ENCODE peak calls at places on chromosomes 2 and 18, in ten cellular contexts. One of them, this sample, is unnamed.
A peak's percentile ranks its signal among the peaks of the same experiment; 100 is the strongest.

GRCh38 chr2:32006992-32007391 is 3.8 kb downstream of the MEMO1 start:
- DNase-seq in NCI-H69: no peak
- DNase-seq in body of pancreas: no peak
- DNase-seq in GM20000: no peak
- DNase-seq in ELR: no peak
- DNase-seq in stimulated activated CD8-positive, alpha-beta memory T cell treated with anti-CD3 and anti-CD28 coated beads, Interleukin-7, amount 100 ng/mL, for 24 hours: no peak
- DNase-seq in stimulated activated CD4-positive, alpha-beta T cell treated with anti-CD3 and anti-CD28 coated beads, Interleukin-4, amount 100 ng/mL, for 4 hours: no peak
- DNase-seq in IMR-90: no peak
- DNase-seq in H4: no peak
- DNase-seq in OCI-LY7: no peak
- DNase-seq in this sample: no peak

GRCh38 chr2:182280128-182280527 is 146.7 kb downstream of the PDE1A start:
- DNase-seq in GM20000: no peak
- DNase-seq in stimulated activated CD4-positive, alpha-beta T cell treated with anti-CD3 and anti-CD28 coated beads, Interleukin-4, amount 100 ng/mL, for 4 hours: no peak
- DNase-seq in ELR: peak; percentile 53
- DNase-seq in body of pancreas: no peak
- DNase-seq in OCI-LY7: no peak
- DNase-seq in NCI-H69: no peak
- DNase-seq in stimulated activated CD8-positive, alpha-beta memory T cell treated with anti-CD3 and anti-CD28 coated beads, Interleukin-7, amount 100 ng/mL, for 24 hours: no peak
- DNase-seq in H4: peak; percentile 17
- DNase-seq in IMR-90: peak; percentile 69
- DNase-seq in this sample: no peak

GRCh38 chr2:43040084-43040854 is 186.1 kb downstream of the ZFP36L2 start:
- DNase-seq in body of pancreas: no peak
- DNase-seq in GM20000: peak; percentile 62
- DNase-seq in NCI-H69: no peak
- DNase-seq in stimulated activated CD8-positive, alpha-beta memory T cell treated with anti-CD3 and anti-CD28 coated beads, Interleukin-7, amount 100 ng/mL, for 24 hours: no peak
- DNase-seq in ELR: no peak
- DNase-seq in H4: no peak
- DNase-seq in stimulated activated CD4-positive, alpha-beta T cell treated with anti-CD3 and anti-CD28 coated beads, Interleukin-4, amount 100 ng/mL, for 4 hours: no peak
- DNase-seq in IMR-90: no peak
- DNase-seq in OCI-LY7: no peak
- DNase-seq in this sample: no peak

GRCh38 chr2:239824866-239825704 is 200.1 kb downstream of the NDUFA10 start:
- DNase-seq in body of pancreas: no peak
- DNase-seq in stimulated activated CD4-positive, alpha-beta T cell treated with anti-CD3 and anti-CD28 coated beads, Interleukin-4, amount 100 ng/mL, for 4 hours: no peak
- DNase-seq in OCI-LY7: no peak
- DNase-seq in H4: no peak
- DNase-seq in ELR: no peak
- DNase-seq in GM20000: no peak
- DNase-seq in IMR-90: no peak
- DNase-seq in stimulated activated CD8-positive, alpha-beta memory T cell treated with anti-CD3 and anti-CD28 coated beads, Interleukin-7, amount 100 ng/mL, for 24 hours: no peak
- DNase-seq in NCI-H69: no peak
- DNase-seq in this sample: no peak

GRCh38 chr2:134482766-134483340 is 229.0 kb downstream of the MGAT5 start:
- DNase-seq in stimulated activated CD4-positive, alpha-beta T cell treated with anti-CD3 and anti-CD28 coated beads, Interleukin-4, amount 100 ng/mL, for 4 hours: no peak
- DNase-seq in stimulated activated CD8-positive, alpha-beta memory T cell treated with anti-CD3 and anti-CD28 coated beads, Interleukin-7, amount 100 ng/mL, for 24 hours: no peak
- DNase-seq in OCI-LY7: no peak
- DNase-seq in H4: no peak
- DNase-seq in GM20000: no peak
- DNase-seq in IMR-90: no peak
- DNase-seq in ELR: no peak
- DNase-seq in body of pancreas: no peak
- DNase-seq in NCI-H69: no peak
- DNase-seq in this sample: no peak

GRCh38 chr18:31591628-31592027 is at the start of gene TTR:
- DNase-seq in stimulated activated CD8-positive, alpha-beta memory T cell treated with anti-CD3 and anti-CD28 coated beads, Interleukin-7, amount 100 ng/mL, for 24 hours: no peak
- DNase-seq in GM20000: no peak
- DNase-seq in NCI-H69: peak; percentile 53
- DNase-seq in stimulated activated CD4-positive, alpha-beta T cell treated with anti-CD3 and anti-CD28 coated beads, Interleukin-4, amount 100 ng/mL, for 4 hours: no peak
- DNase-seq in IMR-90: no peak
- DNase-seq in ELR: no peak
- DNase-seq in OCI-LY7: no peak
- DNase-seq in body of pancreas: peak; percentile 22
- DNase-seq in H4: no peak
- DNase-seq in this sample: no peak

GRCh38 chr18:22250591-22250996 is 81.2 kb downstream of the GATA6 start:
- DNase-seq in H4: peak; percentile 89
- DNase-seq in GM20000: no peak
- DNase-seq in stimulated activated CD4-positive, alpha-beta T cell treated with anti-CD3 and anti-CD28 coated beads, Interleukin-4, amount 100 ng/mL, for 4 hours: no peak
- DNase-seq in IMR-90: no peak
- DNase-seq in NCI-H69: no peak
- DNase-seq in ELR: no peak
- DNase-seq in body of pancreas: no peak
- DNase-seq in stimulated activated CD8-positive, alpha-beta memory T cell treated with anti-CD3 and anti-CD28 coated beads, Interleukin-7, amount 100 ng/mL, for 24 hours: no peak
- DNase-seq in OCI-LY7: no peak
- DNase-seq in this sample: no peak

GRCh38 chr2:170341684-170342631 is 164.0 kb downstream of the MYO3B start:
- DNase-seq in ELR: no peak
- DNase-seq in GM20000: no peak
- DNase-seq in OCI-LY7: no peak
- DNase-seq in stimulated activated CD4-positive, alpha-beta T cell treated with anti-CD3 and anti-CD28 coated beads, Interleukin-4, amount 100 ng/mL, for 4 hours: no peak
- DNase-seq in stimulated activated CD8-positive, alpha-beta memory T cell treated with anti-CD3 and anti-CD28 coated beads, Interleukin-7, amount 100 ng/mL, for 24 hours: no peak
- DNase-seq in H4: no peak
- DNase-seq in body of pancreas: no peak
- DNase-seq in IMR-90: no peak
- DNase-seq in NCI-H69: peak; percentile 87
- DNase-seq in this sample: peak; percentile 63

GRCh38 chr2:128613876-128614275 is 295.2 kb upstream of the HS6ST1 start:
- DNase-seq in NCI-H69: no peak
- DNase-seq in stimulated activated CD8-positive, alpha-beta memory T cell treated with anti-CD3 and anti-CD28 coated beads, Interleukin-7, amount 100 ng/mL, for 24 hours: no peak
- DNase-seq in IMR-90: no peak
- DNase-seq in stimulated activated CD4-positive, alpha-beta T cell treated with anti-CD3 and anti-CD28 coated beads, Interleukin-4, amount 100 ng/mL, for 4 hours: no peak
- DNase-seq in OCI-LY7: no peak
- DNase-seq in body of pancreas: no peak
- DNase-seq in GM20000: no peak
- DNase-seq in ELR: no peak
- DNase-seq in H4: no peak
- DNase-seq in this sample: no peak

GRCh38 chr2:191845876-191846786 is 757 bp downstream of the CAVIN2 start:
- DNase-seq in stimulated activated CD4-positive, alpha-beta T cell treated with anti-CD3 and anti-CD28 coated beads, Interleukin-4, amount 100 ng/mL, for 4 hours: no peak
- DNase-seq in NCI-H69: no peak
- DNase-seq in stimulated activated CD8-positive, alpha-beta memory T cell treated with anti-CD3 and anti-CD28 coated beads, Interleukin-7, amount 100 ng/mL, for 24 hours: no peak
- DNase-seq in body of pancreas: no peak
- DNase-seq in GM20000: no peak
- DNase-seq in IMR-90: no peak
- DNase-seq in OCI-LY7: no peak
- DNase-seq in ELR: no peak
- DNase-seq in H4: no peak
- DNase-seq in this sample: no peak

GRCh38 chr2:112916625-112917024 is 5.7 kb downstream of the IL37 start:
- DNase-seq in H4: no peak
- DNase-seq in IMR-90: no peak
- DNase-seq in GM20000: peak; percentile 16
- DNase-seq in ELR: no peak
- DNase-seq in OCI-LY7: no peak
- DNase-seq in NCI-H69: no peak
- DNase-seq in body of pancreas: no peak
- DNase-seq in stimulated activated CD8-positive, alpha-beta memory T cell treated with anti-CD3 and anti-CD28 coated beads, Interleukin-7, amount 100 ng/mL, for 24 hours: no peak
- DNase-seq in stimulated activated CD4-positive, alpha-beta T cell treated with anti-CD3 and anti-CD28 coated beads, Interleukin-4, amount 100 ng/mL, for 4 hours: no peak
- DNase-seq in this sample: no peak

GRCh38 chr2:85551698-85552678 is 9.3 kb downstream of the GGCX start:
- DNase-seq in IMR-90: peak; percentile 74
- DNase-seq in body of pancreas: peak; percentile 88
- DNase-seq in stimulated activated CD8-positive, alpha-beta memory T cell treated with anti-CD3 and anti-CD28 coated beads, Interleukin-7, amount 100 ng/mL, for 24 hours: peak; percentile 74
- DNase-seq in H4: peak; percentile 67
- DNase-seq in OCI-LY7: peak; percentile 83
- DNase-seq in GM20000: peak; percentile 75
- DNase-seq in stimulated activated CD4-positive, alpha-beta T cell treated with anti-CD3 and anti-CD28 coated beads, Interleukin-4, amount 100 ng/mL, for 4 hours: peak; percentile 78
- DNase-seq in NCI-H69: peak; percentile 74
- DNase-seq in ELR: peak; percentile 80
- DNase-seq in this sample: peak; percentile 80

GRCh38 chr18:37484893-37485834 is 80.4 kb downstream of the CELF4 start:
- DNase-seq in H4: no peak
- DNase-seq in OCI-LY7: no peak
- DNase-seq in stimulated activated CD8-positive, alpha-beta memory T cell treated with anti-CD3 and anti-CD28 coated beads, Interleukin-7, amount 100 ng/mL, for 24 hours: no peak
- DNase-seq in GM20000: peak; percentile 46
- DNase-seq in IMR-90: peak; percentile 5
- DNase-seq in NCI-H69: peak; percentile 97
- DNase-seq in stimulated activated CD4-positive, alpha-beta T cell treated with anti-CD3 and anti-CD28 coated beads, Interleukin-4, amount 100 ng/mL, for 4 hours: peak; percentile 3
- DNase-seq in ELR: no peak
- DNase-seq in body of pancreas: peak; percentile 49
- DNase-seq in this sample: peak; percentile 71

GRCh38 chr2:10172033-10172865 is 49.7 kb downstream of the RRM2 start:
- DNase-seq in stimulated activated CD4-positive, alpha-beta T cell treated with anti-CD3 and anti-CD28 coated beads, Interleukin-4, amount 100 ng/mL, for 4 hours: no peak
- DNase-seq in H4: no peak
- DNase-seq in NCI-H69: no peak
- DNase-seq in OCI-LY7: no peak
- DNase-seq in IMR-90: no peak
- DNase-seq in GM20000: no peak
- DNase-seq in body of pancreas: no peak
- DNase-seq in ELR: no peak
- DNase-seq in stimulated activated CD8-positive, alpha-beta memory T cell treated with anti-CD3 and anti-CD28 coated beads, Interleukin-7, amount 100 ng/mL, for 24 hours: no peak
- DNase-seq in this sample: peak; percentile 39

GRCh38 chr2:239378918-239379640 is 21.7 kb downstream of the HDAC4 start:
- DNase-seq in IMR-90: no peak
- DNase-seq in ELR: no peak
- DNase-seq in GM20000: no peak
- DNase-seq in stimulated activated CD4-positive, alpha-beta T cell treated with anti-CD3 and anti-CD28 coated beads, Interleukin-4, amount 100 ng/mL, for 4 hours: no peak
- DNase-seq in OCI-LY7: no peak
- DNase-seq in stimulated activated CD8-positive, alpha-beta memory T cell treated with anti-CD3 and anti-CD28 coated beads, Interleukin-7, amount 100 ng/mL, for 24 hours: no peak
- DNase-seq in NCI-H69: peak; percentile 23
- DNase-seq in body of pancreas: peak; percentile 6
- DNase-seq in H4: no peak
- DNase-seq in this sample: no peak

GRCh38 chr2:3785220-3785889 is 82.0 kb downstream of the DCDC2C start:
- DNase-seq in H4: no peak
- DNase-seq in OCI-LY7: no peak
- DNase-seq in stimulated activated CD8-positive, alpha-beta memory T cell treated with anti-CD3 and anti-CD28 coated beads, Interleukin-7, amount 100 ng/mL, for 24 hours: no peak
- DNase-seq in ELR: peak; percentile 30
- DNase-seq in IMR-90: peak; percentile 74
- DNase-seq in NCI-H69: peak; percentile 28
- DNase-seq in stimulated activated CD4-positive, alpha-beta T cell treated with anti-CD3 and anti-CD28 coated beads, Interleukin-4, amount 100 ng/mL, for 4 hours: no peak
- DNase-seq in GM20000: no peak
- DNase-seq in body of pancreas: no peak
- DNase-seq in this sample: no peak